ENCODE peak calls at places on chromosomes 6 and 20, in five cellular contexts. S, Q, V, N and F are unnamed samples.

GRCh38 chr6:100281471-100281878 is 183.2 kb downstream of the SIM1 start:
- DNase-seq in V (no peak), Q (no peak), N (no peak), S (no peak), F (peak; percentile 85)

GRCh38 chr6:111591370-111591900 is 14.2 kb downstream of the TRAF3IP2 start:
- DNase-seq in S (no peak), Q (peak; percentile 90), N (peak; percentile 88), V (peak; percentile 73), F (no peak)

GRCh38 chr6:88538130-88538706 is 372.1 kb upstream of the CNR1 start:
- DNase-seq in Q (no peak), V (no peak), S (no peak), N (no peak), F (peak; percentile 94)

GRCh38 chr6:31575335-31575901 is at the start of gene TNF:
- DNase-seq in V (no peak), Q (no peak), N (no peak), S (peak; percentile 80), F (peak; percentile 41)

GRCh38 chr20:64069614-64070243 is 6.7 kb downstream of the TCEA2 start:
- DNase-seq in V (no peak), N (peak; percentile 62), Q (no peak), S (no peak), F (peak; percentile 89)

GRCh38 chr6:77178821-77179220 is 284.5 kb downstream of the HTR1B start:
- DNase-seq in V (no peak), N (no peak), S (no peak), Q (no peak), F (no peak)

GRCh38 chr6:14228571-14228970 is 111.0 kb downstream of the CD83 start:
- DNase-seq in N (no peak), V (no peak), Q (no peak), S (no peak), F (no peak)

GRCh38 chr6:7052441-7052936 is 55.3 kb upstream of the RREB1 start:
- DNase-seq in V (peak; percentile 63), S (no peak), Q (no peak), N (no peak), F (peak; percentile 86)

GRCh38 chr6:166625356-166625755 is 1.7 kb downstream of the RPS6KA2 start:
- DNase-seq in Q (no peak), S (no peak), V (no peak), N (no peak), F (no peak)

GRCh38 chr6:142030115-142030619 is 102.6 kb upstream of the GJE1 start:
- DNase-seq in S (no peak), Q (no peak), V (no peak), N (no peak), F (peak; percentile 54)

GRCh38 chr6:72535124-72535523 is 86.7 kb upstream of the KCNQ5 start:
- DNase-seq in S (no peak), V (no peak), N (no peak), Q (no peak), F (peak; percentile 54)

GRCh38 chr6:119312441-119312840 is 37.1 kb downstream of the MAN1A1 start:
- DNase-seq in Q (no peak), V (no peak), S (no peak), N (no peak), F (no peak)
- H3K4me1 ChIP-seq in Q (peaks cover 10% of the 10 kb centered on the region), V (peaks cover 47% of the 10 kb centered on the region), S (peaks cover 23% of the 10 kb centered on the region), N (peaks cover 93% of the 10 kb centered on the region), F (peaks cover 8% of the 10 kb centered on the region)

DNA sequence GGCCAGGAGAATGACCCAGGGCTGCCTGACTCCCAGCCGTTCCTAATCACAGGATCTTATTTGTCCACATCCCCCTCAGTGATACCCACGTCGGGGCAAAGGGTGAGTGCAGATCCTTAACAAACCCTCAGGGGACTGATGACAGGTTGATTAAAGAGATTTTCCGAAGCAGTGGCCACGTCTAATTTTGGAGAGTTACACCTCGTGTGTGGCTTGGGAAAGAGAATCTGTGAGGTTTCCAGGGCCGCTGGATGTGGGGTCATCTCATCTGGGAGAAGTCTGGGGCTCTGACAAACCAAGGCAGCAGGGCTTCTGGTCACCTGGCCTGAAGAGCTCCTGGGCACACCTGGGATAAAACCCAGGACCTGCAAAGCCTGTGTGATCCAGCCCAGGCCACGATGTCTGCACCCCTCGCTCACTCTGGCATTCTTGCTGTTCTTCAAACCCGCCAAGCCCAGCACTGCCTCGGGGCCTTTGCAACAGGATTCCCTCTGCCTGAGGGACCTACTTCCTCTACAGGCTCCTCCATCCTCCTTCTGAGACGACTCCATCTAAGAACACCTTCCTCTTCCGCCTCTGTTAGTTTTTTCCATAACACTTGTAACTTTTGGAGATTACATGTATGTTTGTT is 4.7 kb downstream of the JPH2 start:
- DNase-seq in V (no peak), N (no peak), S (no peak), Q (no peak), F (no peak)
- H3K4me1 ChIP-seq in V (peaks cover 56% of the 10 kb centered on the region), N (peaks cover 13% of the 10 kb centered on the region), S (peaks cover 4% of the 10 kb centered on the region), Q (peaks cover 8% of the 10 kb centered on the region), F (peaks cover under 1% of the 10 kb centered on the region)

GRCh38 chr20:32521780-32522524 is 63.2 kb downstream of the NOL4L start:
- DNase-seq in S (peak; percentile 65), N (peak; percentile 72), V (peak; percentile 71), Q (peak; percentile 51), F (peak; percentile 94)

GRCh38 chr20:32520927-32521203 is 64.3 kb downstream of the NOL4L start:
- DNase-seq in V (no peak), N (no peak), Q (no peak), S (no peak), F (no peak)

GRCh38 chr20:32523613-32524218 is 61.4 kb downstream of the NOL4L start:
- DNase-seq in Q (no peak), V (no peak), S (no peak), N (no peak), F (no peak)

GRCh38 chr20:32522775-32523612 is 62.1 kb downstream of the NOL4L start:
- DNase-seq in N (peak; percentile 89), S (no peak), Q (no peak), V (no peak), F (peak; percentile 39)

GRCh38 chr20:32522525-32522774 is 62.7 kb downstream of the NOL4L start:
- DNase-seq in V (no peak), N (no peak), S (no peak), Q (no peak), F (peak; percentile 55)
- H3K4me1 ChIP-seq in V (peaks cover 54% of the 10 kb centered on the region), N (peaks cover 53% of the 10 kb centered on the region), S (peaks cover 52% of the 10 kb centered on the region), Q (no peaks in the 10 kb centered on the region), F (no peaks in the 10 kb centered on the region)

DNA sequence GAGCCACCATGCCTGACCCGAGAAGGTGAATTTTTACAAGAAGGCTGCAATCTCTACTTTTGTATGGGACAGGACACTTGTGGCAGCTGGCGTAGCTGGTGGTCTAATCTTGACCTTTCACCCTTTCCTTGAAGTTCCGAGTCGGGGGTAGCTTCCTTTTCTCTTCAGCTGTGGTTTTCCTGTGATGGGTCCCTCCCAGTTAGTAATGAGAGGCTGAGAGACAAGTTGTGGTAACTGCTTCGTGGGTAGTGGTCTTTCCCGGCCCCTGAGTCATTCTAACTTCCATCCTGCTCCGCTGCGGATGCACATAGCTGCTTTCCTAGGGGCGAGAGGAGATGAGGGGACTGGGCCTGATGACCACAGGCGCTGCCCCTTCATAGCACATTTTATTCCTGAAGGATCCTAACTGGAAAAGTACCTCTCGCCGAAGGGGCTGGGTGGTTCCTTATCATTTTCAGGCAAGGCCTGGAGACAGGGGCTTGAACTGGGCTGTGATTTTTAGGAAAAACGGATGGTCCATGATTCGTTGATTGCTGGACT is 3.1 kb downstream of the SYNJ2 start:
- DNase-seq in S (no peak), Q (no peak), N (no peak), V (no peak), F (no peak)
- H3K4me1 ChIP-seq in S (peaks cover 37% of the 10 kb centered on the region), Q (peaks cover 68% of the 10 kb centered on the region), N (peaks cover 82% of the 10 kb centered on the region), V (peaks cover 36% of the 10 kb centered on the region), F (peaks cover 9% of the 10 kb centered on the region)

GRCh38 chr6:54060286-54060685 is 51.0 kb upstream of the MLIP start:
- DNase-seq in N (no peak), V (no peak), Q (no peak), S (no peak), F (no peak)

GRCh38 chr6:54059683-54060082 is 51.6 kb upstream of the MLIP start:
- DNase-seq in V (no peak), Q (no peak), S (no peak), N (no peak), F (no peak)

GRCh38 chr6:54057068-54057467 is 54.2 kb upstream of the MLIP start:
- DNase-seq in S (no peak), V (no peak), N (peak; percentile 24), Q (no peak), F (no peak)

GRCh38 chr6:54056105-54056504 is 55.1 kb upstream of the MLIP start:
- DNase-seq in S (no peak), N (no peak), V (no peak), Q (no peak), F (no peak)

GRCh38 chr6:54058236-54058635 is 53.0 kb upstream of the MLIP start:
- DNase-seq in V (no peak), N (no peak), Q (no peak), S (no peak), F (no peak)
- H3K4me1 ChIP-seq in V (peaks cover 75% of the 10 kb centered on the region), N (peaks cover 9% of the 10 kb centered on the region), Q (peaks cover 7% of the 10 kb centered on the region), S (no peaks in the 10 kb centered on the region), F (no peaks in the 10 kb centered on the region)

GRCh38 chr6:3349388-3350251 is 90.9 kb downstream of the PSMG4 start:
- DNase-seq in Q (no peak), N (no peak), S (no peak), V (no peak), F (peak; percentile 35)

GRCh38 chr6:3347237-3347636 is 88.5 kb downstream of the PSMG4 start:
- DNase-seq in N (no peak), V (no peak), Q (no peak), S (no peak), F (peak; percentile 50)

GRCh38 chr6:3347826-3348225 is 89.1 kb downstream of the PSMG4 start:
- DNase-seq in S (no peak), N (no peak), Q (no peak), V (no peak), F (no peak)

GRCh38 chr6:3350252-3350826 is 91.6 kb downstream of the PSMG4 start:
- DNase-seq in S (no peak), N (no peak), V (no peak), Q (no peak), F (no peak)

DNA sequence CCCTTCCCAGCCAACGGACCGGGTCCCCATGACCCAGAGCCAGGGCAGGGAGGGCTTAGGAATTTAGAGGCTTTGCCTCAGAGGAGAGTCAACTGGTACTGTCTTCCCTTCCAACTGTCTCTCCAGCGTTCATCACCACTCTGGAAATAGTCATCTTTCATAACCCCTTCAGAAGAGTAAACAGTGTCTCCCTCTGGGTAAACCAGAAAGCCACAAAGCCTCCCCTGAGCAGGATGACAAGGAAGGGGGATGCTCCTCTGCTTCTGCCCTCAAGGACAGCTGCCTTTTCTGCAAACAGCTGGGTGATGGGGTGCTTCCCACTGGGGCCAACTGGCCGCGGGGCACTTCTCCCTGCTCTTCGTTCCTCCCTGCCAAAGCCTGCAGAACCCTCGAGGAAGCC is 90.1 kb downstream of the PSMG4 start:
- DNase-seq in S (no peak), N (no peak), V (no peak), Q (no peak), F (no peak)
- H3K4me1 ChIP-seq in S (no peaks in the 10 kb centered on the region), N (peaks cover 31% of the 10 kb centered on the region), V (peaks cover 13% of the 10 kb centered on the region), Q (peaks cover 4% of the 10 kb centered on the region), F (no peaks in the 10 kb centered on the region)